ENCODE peak calls at places on chromosomes 5 and 9, in eight cellular contexts. N is amygdala; W is activated T-cell treated with anti-CD3 and anti-CD28 coated beads, Interleukin-2, amount 50 U/mL, for 48 hours; P is right atrium auricular region; D is GM12892; V is NCI-H2081; U is activated CD8-positive, alpha-beta memory T cell treated with anti-CD3 and anti-CD28 coated beads for 4 hours; Z is AML-193. C is an unnamed sample.

GRCh38 chr5:81140942-81141341 is 92.2 kb upstream of the CKMT2 start:
- DNase-seq in N (no peak), W (no peak), P (no peak), D (no peak), V (no peak), U (no peak), Z (no peak), C (peak; percentile 27)

GRCh38 chr5:178145965-178146820 is 7.5 kb downstream of the NHP2 start:
- DNase-seq in N (no peak), W (peak; percentile 81), P (no peak), D (peak; percentile 71), V (peak; percentile 40), U (peak; percentile 46), Z (peak; percentile 40), C (no peak)

GRCh38 chr9:69549310-69550202 is 122.6 kb downstream of the APBA1 start:
- DNase-seq in N (no peak), W (peak; percentile 27), P (no peak), D (peak; percentile 19), V (peak; percentile 37), U (no peak), Z (peak; percentile 8), C (no peak)

GRCh38 chr9:126312584-126313551 is 13.8 kb upstream of the MVB12B start:
- DNase-seq in N (no peak), W (no peak), P (no peak), D (no peak), V (no peak), U (no peak), Z (no peak), C (no peak)

GRCh38 chr5:36610629-36611028 is 4.2 kb downstream of the SLC1A3 start:
- DNase-seq in N (no peak), W (no peak), P (peak; percentile 76), D (no peak), V (no peak), U (no peak), Z (no peak), C (no peak)

GRCh38 chr5:72234265-72234700 is 85.8 kb downstream of the MRPS27 start:
- DNase-seq in N (no peak), W (no peak), P (no peak), D (no peak), V (no peak), U (peak; percentile 3), Z (peak; percentile 69), C (no peak)

GRCh38 chr9:134358026-134358967 is 32.0 kb downstream of the RXRA start:
- DNase-seq in N (no peak), W (no peak), P (no peak), D (no peak), V (no peak), U (no peak), Z (no peak), C (no peak)

GRCh38 chr9:131348631-131349521 is 45.0 kb upstream of the PRRC2B start:
- DNase-seq in N (no peak), W (no peak), P (no peak), D (no peak), V (no peak), U (no peak), Z (no peak), C (no peak)

GRCh38 chr9:133235549-133236222 is 26.6 kb upstream of the OBP2B start:
- DNase-seq in N (no peak), W (no peak), P (no peak), D (no peak), V (no peak), U (no peak), Z (no peak), C (no peak)

GRCh38 chr5:159906463-159906862 is 9.8 kb upstream of the ADRA1B start:
- DNase-seq in N (no peak), W (no peak), P (no peak), D (no peak), V (no peak), U (no peak), Z (no peak), C (no peak)

GRCh38 chr5:133877351-133878235 is 90.8 kb downstream of the C5orf15 start:
- DNase-seq in N (no peak), W (no peak), P (no peak), D (no peak), V (no peak), U (no peak), Z (no peak), C (no peak)

GRCh38 chr9:33924978-33925797 is 108.2 kb downstream of the UBE2R2 start:
- DNase-seq in N (peak; percentile 20), W (peak; percentile 43), P (peak; percentile 72), D (no peak), V (peak; percentile 46), U (no peak), Z (peak; percentile 19), C (no peak)

GRCh38 chr5:41447761-41448510 is 62.5 kb downstream of the PLCXD3 start:
- DNase-seq in N (no peak), W (no peak), P (no peak), D (no peak), V (no peak), U (no peak), Z (no peak), C (no peak)

GRCh38 chr9:38003230-38003629 is 65.8 kb downstream of the SHB start:
- DNase-seq in N (no peak), W (no peak), P (no peak), D (no peak), V (no peak), U (no peak), Z (no peak), C (no peak)

GRCh38 chr9:90385126-90385525 is 257.5 kb downstream of the DIRAS2 start:
- DNase-seq in N (no peak), W (no peak), P (no peak), D (no peak), V (no peak), U (no peak), Z (no peak), C (no peak)

GRCh38 chr9:127805620-127806019 is 2.9 kb downstream of the FPGS start:
- DNase-seq in N (no peak), W (peak; percentile 67), P (no peak), D (no peak), V (no peak), U (no peak), Z (peak; percentile 18), C (no peak)

GRCh38 chr5:176188506-176189193 is 49.6 kb upstream of the SIMC1 start:
- DNase-seq in N (no peak), W (no peak), P (peak; percentile 46), D (no peak), V (no peak), U (no peak), Z (no peak), C (no peak)

GRCh38 chr9:136174779-136175744 is 29.9 kb downstream of the LHX3 start:
- DNase-seq in N (no peak), W (no peak), P (no peak), D (no peak), V (no peak), U (no peak), Z (no peak), C (no peak)

GRCh38 chr5:71883745-71884103 is 164.6 kb downstream of the CARTPT start:
- DNase-seq in N (no peak), W (no peak), P (no peak), D (no peak), V (no peak), U (no peak), Z (no peak), C (peak; percentile 25)

GRCh38 chr9:127765418-127765817 is 13.0 kb downstream of the SH2D3C start:
- DNase-seq in N (no peak), W (no peak), P (no peak), D (no peak), V (no peak), U (no peak), Z (no peak), C (no peak)

GRCh38 chr9:114155967-114156294 is 594 bp downstream of the COL27A1 start:
- DNase-seq in N (no peak), W (peak; percentile 48), P (no peak), D (no peak), V (no peak), U (no peak), Z (no peak), C (no peak)

GRCh38 chr9:131310833-131311554 is 21.5 kb downstream of the PLPP7 start:
- DNase-seq in N (no peak), W (peak; percentile 77), P (peak; percentile 63), D (no peak), V (no peak), U (peak; percentile 14), Z (no peak), C (no peak)

GRCh38 chr9:90942555-90942954 is 140.9 kb downstream of the SYK start:
- DNase-seq in N (no peak), W (no peak), P (no peak), D (no peak), V (no peak), U (no peak), Z (no peak), C (no peak)

GRCh38 chr5:8633706-8634105 is 764.8 kb downstream of the MTRR start:
- DNase-seq in N (no peak), W (no peak), P (no peak), D (no peak), V (no peak), U (no peak), Z (no peak), C (peak; percentile 22)

GRCh38 chr9:96150324-96151023 is 151.5 kb downstream of the HSD17B3 start:
- DNase-seq in N (no peak), W (peak; percentile 75), P (no peak), D (no peak), V (no peak), U (peak; percentile 22), Z (peak; percentile 44), C (no peak)

GRCh38 chr5:61758711-61759110 is 426.7 kb downstream of the ZSWIM6 start:
- DNase-seq in N (no peak), W (no peak), P (no peak), D (no peak), V (no peak), U (no peak), Z (no peak), C (no peak)

GRCh38 chr9:37732086-37732744 is 21.4 kb upstream of the TRMT10B start:
- DNase-seq in N (no peak), W (no peak), P (no peak), D (no peak), V (peak; percentile 21), U (no peak), Z (no peak), C (no peak)

GRCh38 chr5:149416977-149417713 is 38.1 kb upstream of the IL17B start:
- DNase-seq in N (no peak), W (no peak), P (no peak), D (no peak), V (no peak), U (no peak), Z (no peak), C (no peak)

GRCh38 chr9:86772289-86772982 is 174.9 kb downstream of the GAS1 start:
- DNase-seq in N (no peak), W (no peak), P (no peak), D (no peak), V (no peak), U (no peak), Z (no peak), C (peak; percentile 49)

GRCh38 chr5:136457390-136458094 is 92.2 kb upstream of the TRPC7 start:
- DNase-seq in N (peak; percentile 20), W (no peak), P (no peak), D (no peak), V (no peak), U (no peak), Z (no peak), C (no peak)

GRCh38 chr5:171681667-171682066 is 104.0 kb upstream of the SMIM23 start:
- DNase-seq in N (no peak), W (no peak), P (no peak), D (no peak), V (no peak), U (no peak), Z (peak; percentile 5), C (no peak)

GRCh38 chr9:93246526-93246925 is 62.6 kb downstream of the WNK2 start:
- DNase-seq in N (no peak), W (no peak), P (no peak), D (no peak), V (no peak), U (no peak), Z (no peak), C (no peak)

GRCh38 chr9:107735821-107736220 is 246.3 kb upstream of the KLF4 start:
- DNase-seq in N (no peak), W (no peak), P (no peak), D (no peak), V (no peak), U (no peak), Z (no peak), C (no peak)

C was measured in skeletal muscle cell.